ENCODE peak calls at places on chromosomes 3 and 15, in nine cellular contexts. One of them, this sample, is unnamed.

GRCh38 chr3:129058441-129059194 is 2.0 kb upstream of the GP9 start:
- DNase-seq in heart left ventricle: no peak
- DNase-seq in smooth muscle cell of the brain vasculature: no peak
- DNase-seq in effector CD4-positive, alpha-beta T cell: no peak
- DNase-seq in PC-9: peak
- DNase-seq in HFF-Myc: no peak
- DNase-seq in stimulated activated CD4-positive, alpha-beta T cell treated with anti-CD3 and anti-CD28 coated beads, Interleukin-12 subunit alpha, Interleukin-12 subunit beta, amount 100 ng/mL, for 48 hours: no peak
- DNase-seq in activated naive CD4-positive, alpha-beta T cell treated with anti-CD3 and anti-CD28 coated beads, Interleukin-2, amount 50 U/mL, for 16 hours: no peak
- DNase-seq in NCI-H510A treated with DMSO at 0.1 percent for 48 hours: peak
- DNase-seq in this sample: no peak

GRCh38 chr3:171028779-171029232 is 2.3 kb upstream of the SLC2A2 start:
- DNase-seq in stimulated activated CD4-positive, alpha-beta T cell treated with anti-CD3 and anti-CD28 coated beads, Interleukin-12 subunit alpha, Interleukin-12 subunit beta, amount 100 ng/mL, for 48 hours: no peak
- DNase-seq in activated naive CD4-positive, alpha-beta T cell treated with anti-CD3 and anti-CD28 coated beads, Interleukin-2, amount 50 U/mL, for 16 hours: no peak
- DNase-seq in PC-9: peak
- DNase-seq in HFF-Myc: peak
- DNase-seq in NCI-H510A treated with DMSO at 0.1 percent for 48 hours: no peak
- DNase-seq in heart left ventricle: no peak
- DNase-seq in smooth muscle cell of the brain vasculature: no peak
- DNase-seq in effector CD4-positive, alpha-beta T cell: no peak
- DNase-seq in this sample: no peak

GRCh38 chr3:31370093-31370666 is 162.5 kb upstream of the STT3B start:
- DNase-seq in stimulated activated CD4-positive, alpha-beta T cell treated with anti-CD3 and anti-CD28 coated beads, Interleukin-12 subunit alpha, Interleukin-12 subunit beta, amount 100 ng/mL, for 48 hours: no peak
- DNase-seq in smooth muscle cell of the brain vasculature: no peak
- DNase-seq in NCI-H510A treated with DMSO at 0.1 percent for 48 hours: no peak
- DNase-seq in PC-9: no peak
- DNase-seq in effector CD4-positive, alpha-beta T cell: no peak
- DNase-seq in activated naive CD4-positive, alpha-beta T cell treated with anti-CD3 and anti-CD28 coated beads, Interleukin-2, amount 50 U/mL, for 16 hours: no peak
- DNase-seq in HFF-Myc: no peak
- DNase-seq in heart left ventricle: no peak
- DNase-seq in this sample: no peak

GRCh38 chr15:38558714-38559059 is 5.9 kb downstream of the RASGRP1 start:
- DNase-seq in activated naive CD4-positive, alpha-beta T cell treated with anti-CD3 and anti-CD28 coated beads, Interleukin-2, amount 50 U/mL, for 16 hours: no peak
- DNase-seq in effector CD4-positive, alpha-beta T cell: no peak
- DNase-seq in HFF-Myc: no peak
- DNase-seq in stimulated activated CD4-positive, alpha-beta T cell treated with anti-CD3 and anti-CD28 coated beads, Interleukin-12 subunit alpha, Interleukin-12 subunit beta, amount 100 ng/mL, for 48 hours: no peak
- DNase-seq in smooth muscle cell of the brain vasculature: no peak
- DNase-seq in heart left ventricle: no peak
- DNase-seq in NCI-H510A treated with DMSO at 0.1 percent for 48 hours: no peak
- DNase-seq in PC-9: no peak
- DNase-seq in this sample: no peak

GRCh38 chr15:88450125-88450798 is 16.9 kb downstream of the MRPL46 start:
- DNase-seq in heart left ventricle: no peak
- DNase-seq in activated naive CD4-positive, alpha-beta T cell treated with anti-CD3 and anti-CD28 coated beads, Interleukin-2, amount 50 U/mL, for 16 hours: peak
- DNase-seq in HFF-Myc: no peak
- DNase-seq in stimulated activated CD4-positive, alpha-beta T cell treated with anti-CD3 and anti-CD28 coated beads, Interleukin-12 subunit alpha, Interleukin-12 subunit beta, amount 100 ng/mL, for 48 hours: peak
- DNase-seq in PC-9: peak
- DNase-seq in NCI-H510A treated with DMSO at 0.1 percent for 48 hours: peak
- DNase-seq in smooth muscle cell of the brain vasculature: no peak
- DNase-seq in effector CD4-positive, alpha-beta T cell: peak
- DNase-seq in this sample: peak

GRCh38 chr3:88795502-88795901 is 311.9 kb upstream of the EPHA3 start:
- DNase-seq in PC-9: no peak
- DNase-seq in activated naive CD4-positive, alpha-beta T cell treated with anti-CD3 and anti-CD28 coated beads, Interleukin-2, amount 50 U/mL, for 16 hours: no peak
- DNase-seq in stimulated activated CD4-positive, alpha-beta T cell treated with anti-CD3 and anti-CD28 coated beads, Interleukin-12 subunit alpha, Interleukin-12 subunit beta, amount 100 ng/mL, for 48 hours: no peak
- DNase-seq in effector CD4-positive, alpha-beta T cell: no peak
- DNase-seq in smooth muscle cell of the brain vasculature: no peak
- DNase-seq in heart left ventricle: no peak
- DNase-seq in NCI-H510A treated with DMSO at 0.1 percent for 48 hours: no peak
- DNase-seq in HFF-Myc: no peak
- DNase-seq in this sample: no peak

GRCh38 chr3:60746043-60746638 is 505.1 kb downstream of the FHIT start:
- DNase-seq in effector CD4-positive, alpha-beta T cell: no peak
- DNase-seq in PC-9: no peak
- DNase-seq in HFF-Myc: no peak
- DNase-seq in heart left ventricle: no peak
- DNase-seq in activated naive CD4-positive, alpha-beta T cell treated with anti-CD3 and anti-CD28 coated beads, Interleukin-2, amount 50 U/mL, for 16 hours: no peak
- DNase-seq in smooth muscle cell of the brain vasculature: no peak
- DNase-seq in NCI-H510A treated with DMSO at 0.1 percent for 48 hours: no peak
- DNase-seq in stimulated activated CD4-positive, alpha-beta T cell treated with anti-CD3 and anti-CD28 coated beads, Interleukin-12 subunit alpha, Interleukin-12 subunit beta, amount 100 ng/mL, for 48 hours: no peak
- DNase-seq in this sample: no peak

GRCh38 chr3:60893946-60894345 is 357.3 kb downstream of the FHIT start:
- DNase-seq in PC-9: no peak
- DNase-seq in smooth muscle cell of the brain vasculature: no peak
- DNase-seq in NCI-H510A treated with DMSO at 0.1 percent for 48 hours: no peak
- DNase-seq in activated naive CD4-positive, alpha-beta T cell treated with anti-CD3 and anti-CD28 coated beads, Interleukin-2, amount 50 U/mL, for 16 hours: no peak
- DNase-seq in heart left ventricle: no peak
- DNase-seq in stimulated activated CD4-positive, alpha-beta T cell treated with anti-CD3 and anti-CD28 coated beads, Interleukin-12 subunit alpha, Interleukin-12 subunit beta, amount 100 ng/mL, for 48 hours: no peak
- DNase-seq in HFF-Myc: no peak
- DNase-seq in effector CD4-positive, alpha-beta T cell: no peak
- DNase-seq in this sample: no peak

GRCh38 chr3:187922704-187923393 is 177.6 kb upstream of the BCL6 start:
- DNase-seq in activated naive CD4-positive, alpha-beta T cell treated with anti-CD3 and anti-CD28 coated beads, Interleukin-2, amount 50 U/mL, for 16 hours: peak
- DNase-seq in PC-9: no peak
- DNase-seq in NCI-H510A treated with DMSO at 0.1 percent for 48 hours: no peak
- DNase-seq in effector CD4-positive, alpha-beta T cell: no peak
- DNase-seq in smooth muscle cell of the brain vasculature: no peak
- DNase-seq in heart left ventricle: no peak
- DNase-seq in HFF-Myc: no peak
- DNase-seq in stimulated activated CD4-positive, alpha-beta T cell treated with anti-CD3 and anti-CD28 coated beads, Interleukin-12 subunit alpha, Interleukin-12 subunit beta, amount 100 ng/mL, for 48 hours: peak
- DNase-seq in this sample: no peak

GRCh38 chr3:39125837-39126500 is 18.5 kb downstream of the TTC21A start:
- DNase-seq in effector CD4-positive, alpha-beta T cell: no peak
- DNase-seq in activated naive CD4-positive, alpha-beta T cell treated with anti-CD3 and anti-CD28 coated beads, Interleukin-2, amount 50 U/mL, for 16 hours: no peak
- DNase-seq in heart left ventricle: no peak
- DNase-seq in HFF-Myc: no peak
- DNase-seq in smooth muscle cell of the brain vasculature: no peak
- DNase-seq in stimulated activated CD4-positive, alpha-beta T cell treated with anti-CD3 and anti-CD28 coated beads, Interleukin-12 subunit alpha, Interleukin-12 subunit beta, amount 100 ng/mL, for 48 hours: no peak
- DNase-seq in NCI-H510A treated with DMSO at 0.1 percent for 48 hours: no peak
- DNase-seq in PC-9: peak
- DNase-seq in this sample: no peak

GRCh38 chr15:52331490-52332240 is 36.1 kb upstream of the MYO5C start:
- DNase-seq in NCI-H510A treated with DMSO at 0.1 percent for 48 hours: peak
- DNase-seq in HFF-Myc: no peak
- DNase-seq in activated naive CD4-positive, alpha-beta T cell treated with anti-CD3 and anti-CD28 coated beads, Interleukin-2, amount 50 U/mL, for 16 hours: peak
- DNase-seq in heart left ventricle: no peak
- DNase-seq in stimulated activated CD4-positive, alpha-beta T cell treated with anti-CD3 and anti-CD28 coated beads, Interleukin-12 subunit alpha, Interleukin-12 subunit beta, amount 100 ng/mL, for 48 hours: peak
- DNase-seq in PC-9: peak
- DNase-seq in smooth muscle cell of the brain vasculature: no peak
- DNase-seq in effector CD4-positive, alpha-beta T cell: peak
- DNase-seq in this sample: peak

GRCh38 chr3:127748754-127749327 is 73.5 kb downstream of the MGLL start:
- DNase-seq in PC-9: no peak
- DNase-seq in stimulated activated CD4-positive, alpha-beta T cell treated with anti-CD3 and anti-CD28 coated beads, Interleukin-12 subunit alpha, Interleukin-12 subunit beta, amount 100 ng/mL, for 48 hours: no peak
- DNase-seq in effector CD4-positive, alpha-beta T cell: no peak
- DNase-seq in smooth muscle cell of the brain vasculature: no peak
- DNase-seq in HFF-Myc: no peak
- DNase-seq in activated naive CD4-positive, alpha-beta T cell treated with anti-CD3 and anti-CD28 coated beads, Interleukin-2, amount 50 U/mL, for 16 hours: no peak
- DNase-seq in heart left ventricle: no peak
- DNase-seq in NCI-H510A treated with DMSO at 0.1 percent for 48 hours: no peak
- DNase-seq in this sample: no peak